ENCODE peak calls at places on chromosomes 13 and 19, in nine cellular contexts. I is heart right ventricle, V is aorta, B is cardiac muscle cell, K is small intestine, T is right atrium auricular region, M is PC-3, G is astrocyte, R is ovary. C is an unnamed sample. For H3K4me1, the result is how much of the 10 kb centered on the place peaks cover.

GRCh38 chr13:111219306-111219705 is 101.1 kb upstream of the TEX29 start:
- DNase-seq in G (peak), V (peak), M (no peak), R (no peak), I (no peak), B (peak), K (no peak), T (peak), C (peak)

GRCh38 chr13:39599842-39600241 is 3.2 kb downstream of the LHFPL6 start:
- DNase-seq in R (no peak), B (peak), V (no peak), K (no peak), G (no peak), T (no peak), M (no peak), I (no peak), C (no peak)

GRCh38 chr13:93217701-93218100 is 8.9 kb upstream of the GPC6 start:
- DNase-seq in M (no peak), R (no peak), V (no peak), G (peak), I (no peak), B (no peak), K (no peak), T (no peak), C (no peak)

GRCh38 chr13:103063376-103063775 is 2.8 kb downstream of the SLC10A2 start:
- DNase-seq in M (no peak), G (no peak), R (no peak), B (no peak), I (no peak), K (no peak), V (no peak), T (no peak), C (no peak)

GRCh38 chr13:114026128-114026880 is 52.4 kb upstream of the C13orf46 start:
- DNase-seq in V (no peak), T (no peak), K (no peak), M (no peak), G (no peak), B (no peak), I (peak), R (peak), C (no peak)

GRCh38 chr13:97848886-97849285 is 104.6 kb upstream of the IPO5 start:
- DNase-seq in B (no peak), G (no peak), R (no peak), K (no peak), V (no peak), M (no peak), I (no peak), T (no peak), C (no peak)

GRCh38 chr13:44309771-44310767 is 63.6 kb upstream of the SERP2 start:
- DNase-seq in G (peak), I (peak), T (peak), M (peak), V (no peak), K (peak), B (no peak), R (no peak), C (peak)

GRCh38 chr19:9018163-9018875 is 8.1 kb upstream of the MUC16 start:
- DNase-seq in B (no peak), K (no peak), T (no peak), V (no peak), R (peak), G (peak), M (peak), I (no peak), C (no peak)

GRCh38 chr13:110503979-110504499 is 57.5 kb downstream of the RAB20 start:
- DNase-seq in K (peak), G (no peak), M (no peak), I (no peak), T (no peak), V (peak), R (no peak), B (no peak), C (no peak)

GRCh38 chr13:105996391-105997028 is 539.0 kb downstream of the EFNB2 start:
- DNase-seq in V (no peak), B (no peak), R (no peak), I (no peak), M (no peak), T (no peak), K (no peak), G (no peak), C (no peak)

GRCh38 chr13:47249296-47249695 is 352.4 kb upstream of the HTR2A start:
- DNase-seq in T (no peak), I (no peak), R (no peak), M (peak), K (no peak), B (no peak), G (no peak), V (no peak), C (no peak)

GRCh38 chr13:102550507-102550906 is 46.3 kb upstream of the TPP2 start:
- DNase-seq in M (no peak), T (no peak), I (no peak), B (no peak), R (no peak), G (no peak), K (no peak), V (no peak), C (no peak)

GRCh38 chr19:38737921-38738731 is 6.1 kb downstream of the CAPN12 start:
- DNase-seq in K (no peak), G (no peak), R (no peak), V (peak), T (no peak), I (no peak), M (no peak), B (no peak), C (no peak)

GRCh38 chr19:22634450-22634827 is 315 bp downstream of the ZNF492 start:
- DNase-seq in M (no peak), R (no peak), B (no peak), V (no peak), I (peak), T (no peak), G (no peak), K (no peak), C (no peak)

GRCh38 chr13:106464076-106464475 is 71.4 kb downstream of the EFNB2 start:
- DNase-seq in B (peak), G (peak), K (no peak), T (no peak), M (no peak), V (no peak), R (no peak), I (no peak), C (no peak)

GRCh38 chr19:35717665-35718344 is at the start of gene KMT2B:
- DNase-seq in R (peak), I (no peak), V (no peak), T (no peak), B (peak), K (no peak), M (peak), G (no peak), C (no peak)

GRCh38 chr13:54206601-54207000 is 1178.0 kb downstream of the OLFM4 start:
- DNase-seq in K (no peak), G (no peak), M (no peak), R (no peak), V (no peak), T (no peak), B (no peak), I (no peak), C (no peak)

GRCh38 chr19:28430214-28430613 is 782.7 kb downstream of the UQCRFS1 start:
- DNase-seq in B (no peak), I (no peak), G (no peak), M (no peak), T (no peak), V (no peak), K (no peak), R (no peak), C (no peak)

GRCh38 chr13:30618186-30618937 is 642 bp downstream of the USPL1 start:
- DNase-seq in V (peak), B (no peak), G (no peak), M (peak), T (no peak), K (peak), R (peak), I (no peak), C (no peak)

GRCh38 chr13:50576156-50576555 is 267.3 kb downstream of the DLEU7 start:
- DNase-seq in R (no peak), M (peak), G (no peak), K (peak), I (no peak), V (no peak), T (no peak), B (no peak), C (no peak)

GRCh38 chr19:50666346-50667176 is 17.3 kb downstream of the C19orf81 start:
- DNase-seq in V (no peak), T (no peak), G (no peak), R (no peak), I (no peak), M (no peak), K (no peak), B (no peak), C (no peak)

GRCh38 chr13:100269837-100270236 is 180.9 kb downstream of the PCCA start:
- DNase-seq in V (peak), G (peak), R (peak), B (peak), T (peak), K (no peak), M (peak), I (peak), C (peak)
- H3K4me1 ChIP-seq in V (under half), G (under half), R (under half), B (under half), T (under half), K (under half), M (under half), I (under half), C (under half)

GRCh38 chr19:13165091-13165997 is 15.1 kb downstream of the IER2 start:
- DNase-seq in K (no peak), T (no peak), R (no peak), V (no peak), M (peak), G (no peak), I (no peak), B (peak), C (no peak)
- H3K4me1 ChIP-seq in K (under half), T (under half), R (under half), V (under half), M (half or more), G (half or more), I (under half), B (under half), C (half or more)

DNA sequence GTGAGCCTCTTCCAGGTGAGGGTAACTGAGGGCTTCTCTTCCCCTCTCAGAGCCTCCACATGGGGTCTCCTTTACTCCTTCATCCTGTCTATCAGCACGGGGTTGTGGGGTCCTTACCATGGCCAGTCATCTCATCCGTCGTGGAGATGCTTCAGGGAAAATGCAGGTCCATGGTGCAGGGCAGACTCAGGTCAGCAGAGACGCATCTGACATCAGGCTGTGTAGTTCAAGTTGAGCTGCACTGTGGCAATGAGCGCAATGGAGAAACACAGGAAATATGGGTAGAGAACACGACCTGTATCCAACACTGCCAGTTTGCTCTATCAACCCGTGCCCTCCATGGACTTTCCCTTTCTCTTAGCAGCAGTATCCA is 13.9 kb downstream of the LILRA5 start:
- DNase-seq in T (no peak), G (no peak), R (no peak), B (no peak), V (no peak), K (no peak), I (no peak), M (no peak), C (no peak)
- H3K4me1 ChIP-seq in T (under half), G (under half), R (under half), B (under half), V (under half), K (under half), I (under half), M (under half), C (under half)

DNA sequence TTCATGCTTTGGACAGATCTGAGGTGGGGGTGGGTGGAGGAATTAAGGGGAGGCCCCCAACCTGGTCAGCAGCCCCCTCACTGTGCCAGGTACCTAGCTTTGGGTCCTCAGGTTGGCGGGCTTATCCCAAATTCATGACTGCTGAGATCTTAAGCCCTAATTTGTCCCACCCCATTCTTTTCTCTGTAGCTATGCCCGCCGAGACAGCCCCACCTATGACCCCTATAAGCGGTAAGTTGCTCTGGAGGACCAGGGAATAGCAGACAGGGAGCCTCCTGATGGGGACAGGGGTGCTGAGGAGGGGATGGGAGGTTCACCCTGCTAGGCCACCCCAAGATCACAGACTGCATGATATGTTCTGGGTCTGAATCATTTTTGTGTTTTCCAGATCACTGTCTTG is 14.3 kb downstream of the ZNF296 start:
- DNase-seq in M (no peak), V (no peak), T (no peak), I (no peak), B (no peak), R (no peak), G (no peak), K (no peak), C (no peak)
- H3K4me1 ChIP-seq in M (under half), V (under half), T (under half), I (under half), B (under half), R (under half), G (under half), K (under half), C (under half)

DNA sequence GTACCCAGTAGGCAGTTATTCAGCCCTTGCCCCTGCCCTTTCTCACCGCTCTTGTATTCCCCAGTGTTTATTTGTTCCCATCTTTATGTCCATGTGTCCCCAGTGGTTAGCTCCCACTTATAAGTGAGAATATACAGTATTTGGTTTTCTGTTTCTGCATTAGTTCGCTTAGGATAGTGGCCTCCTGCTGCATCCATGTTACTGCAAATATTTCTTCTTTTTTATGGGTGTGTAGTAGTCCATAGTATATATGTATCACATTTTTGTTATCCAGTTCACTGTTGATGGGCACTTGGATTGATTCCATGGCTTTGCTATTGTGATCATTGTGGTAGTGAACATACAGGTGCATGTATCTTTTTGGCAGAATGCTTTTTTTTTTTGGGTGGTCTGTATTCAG is 32.7 kb downstream of the URI1 start:
- DNase-seq in K (no peak), B (no peak), G (no peak), I (no peak), T (no peak), M (no peak), V (no peak), R (no peak), C (no peak)
- H3K4me1 ChIP-seq in K (under half), B (under half), G (under half), I (under half), T (under half), M (under half), V (under half), R (under half), C (under half)

GRCh38 chr19:16875584-16876555 is 12.9 kb upstream of the F2RL3 start:
- DNase-seq in I (no peak), R (no peak), B (no peak), V (no peak), M (no peak), K (no peak), G (no peak), T (no peak), C (no peak)
- H3K4me1 ChIP-seq in I (under half), R (under half), B (under half), V (under half), M (under half), K (under half), G (under half), T (under half), C (half or more)

GRCh38 chr19:1247747-1248453 is 483 bp upstream of the MIDN start:
- DNase-seq in I (peak), V (peak), T (peak), G (peak), B (peak), M (peak), R (peak), K (peak), C (peak)

GRCh38 chr19:1243768-1244692 is 2.5 kb downstream of the ATP5F1D start:
- DNase-seq in M (peak), B (peak), T (peak), V (peak), K (peak), R (peak), I (peak), G (peak), C (peak)

GRCh38 chr19:1245884-1246816 is 2.2 kb upstream of the MIDN start:
- DNase-seq in G (no peak), B (no peak), K (peak), V (no peak), T (peak), I (peak), M (no peak), R (peak), C (peak)

GRCh38 chr19:1244693-1245451 is 3.3 kb downstream of the ATP5F1D start:
- DNase-seq in B (no peak), T (no peak), I (peak), M (no peak), K (peak), G (no peak), R (peak), V (peak), C (peak)

GRCh38 chr19:1245468-1245867 is 2.9 kb upstream of the MIDN start:
- DNase-seq in M (no peak), T (no peak), K (no peak), I (no peak), G (no peak), R (no peak), V (no peak), B (no peak), C (no peak)
- H3K4me1 ChIP-seq in M (under half), T (under half), K (under half), I (under half), G (under half), R (under half), V (under half), B (under half), C (half or more)

C was measured in left ventricle myocardium inferior.